ENCODE peak calls at places on chromosomes 6 and 20, in seven cellular contexts. C, D, N, Z, R, B and H are unnamed samples.

GRCh38 chr6:148440877-148441453 is 98.3 kb downstream of the SASH1 start:
- DNase-seq in D (peak), R (peak), N (peak), Z (peak), C (no peak), B (peak), H (no peak)

GRCh38 chr6:44831002-44831610 is 443.6 kb downstream of the CDC5L start:
- DNase-seq in Z (peak), B (peak), R (peak), C (no peak), D (no peak), N (no peak), H (no peak)

GRCh38 chr20:62608218-62608565 is 34.1 kb upstream of the SLCO4A1 start:
- DNase-seq in B (no peak), N (no peak), C (no peak), Z (no peak), D (no peak), R (no peak), H (no peak)

GRCh38 chr6:149488815-149489214 is 4.0 kb upstream of the ZC3H12D start:
- DNase-seq in B (no peak), C (no peak), R (peak), Z (peak), D (peak), N (no peak), H (no peak)

GRCh38 chr6:56772737-56773184 is 130.1 kb upstream of the DST start:
- DNase-seq in B (peak), D (no peak), R (peak), Z (peak), N (no peak), C (no peak), H (no peak)

GRCh38 chr20:50335866-50336265 is 145.2 kb downstream of the CEBPB start:
- DNase-seq in D (no peak), R (no peak), B (no peak), C (no peak), Z (no peak), N (no peak), H (no peak)

GRCh38 chr6:158194487-158195280 is 26.5 kb downstream of the GTF2H5 start:
- DNase-seq in R (no peak), N (no peak), B (no peak), D (no peak), Z (no peak), C (no peak), H (no peak)

GRCh38 chr20:38601216-38602184 is at the start of gene ARHGAP40:
- DNase-seq in N (peak), Z (no peak), R (no peak), B (no peak), C (peak), D (peak), H (no peak)

GRCh38 chr6:88982720-88983119 is 19.3 kb upstream of the RNGTT start:
- DNase-seq in D (no peak), B (peak), N (no peak), Z (peak), C (peak), R (peak), H (no peak)

GRCh38 chr20:51500936-51501335 is 41.6 kb downstream of the NFATC2 start:
- DNase-seq in R (no peak), C (no peak), Z (no peak), N (no peak), B (no peak), D (no peak), H (no peak)

GRCh38 chr6:39425346-39426056 is 103.0 kb upstream of the KCNK16 start:
- DNase-seq in N (no peak), C (no peak), Z (no peak), B (no peak), D (no peak), R (peak), H (no peak)

GRCh38 chr20:48722002-48722731 is 105.6 kb downstream of the PREX1 start:
- DNase-seq in B (peak), R (peak), D (peak), C (no peak), N (no peak), Z (peak), H (no peak)

GRCh38 chr20:35568645-35569044 is 26.8 kb downstream of the ERGIC3 start:
- DNase-seq in R (no peak), N (no peak), Z (no peak), C (no peak), B (no peak), D (no peak), H (no peak)

GRCh38 chr20:44326391-44327159 is 10.3 kb upstream of the R3HDML start:
- DNase-seq in D (no peak), C (no peak), R (no peak), Z (no peak), B (no peak), N (no peak), H (no peak)

GRCh38 chr20:47735412-47736400 is 49.6 kb downstream of the SULF2 start:
- DNase-seq in R (peak), B (no peak), C (no peak), Z (no peak), N (peak), D (peak), H (no peak)

GRCh38 chr6:101236709-101237108 is 156.8 kb upstream of the GRIK2 start:
- DNase-seq in Z (no peak), R (no peak), N (no peak), B (no peak), C (no peak), D (no peak), H (no peak)

GRCh38 chr6:34928220-34928619 is 39.2 kb downstream of the ANKS1A start:
- DNase-seq in D (no peak), C (no peak), Z (no peak), R (no peak), N (no peak), B (no peak), H (no peak)

GRCh38 chr20:50635676-50636600 is 55.4 kb downstream of the RIPOR3 start:
- DNase-seq in D (peak), R (peak), N (peak), C (peak), Z (peak), B (peak), H (peak)

GRCh38 chr6:148723484-148723883 is 23.3 kb upstream of the UST start:
- DNase-seq in Z (peak), C (no peak), N (no peak), D (no peak), R (peak), B (peak), H (no peak)

GRCh38 chr6:81996414-81996813 is 243.9 kb upstream of the TENT5A start:
- DNase-seq in C (peak), N (no peak), D (no peak), R (peak), B (peak), Z (peak), H (no peak)

GRCh38 chr6:3885262-3886036 is 36.3 kb downstream of the FAM50B start:
- DNase-seq in D (no peak), N (no peak), Z (no peak), R (no peak), B (no peak), C (no peak), H (no peak)

GRCh38 chr6:23905301-23905700 is 220.7 kb upstream of the NRSN1 start:
- DNase-seq in R (no peak), N (no peak), C (no peak), D (no peak), B (no peak), Z (no peak), H (no peak)

GRCh38 chr6:75524322-75524972 is 30.8 kb upstream of the FILIP1 start:
- DNase-seq in R (peak), N (no peak), C (no peak), D (peak), B (peak), Z (peak), H (no peak)

GRCh38 chr6:100554228-100554627 is 89.5 kb upstream of the SIM1 start:
- DNase-seq in B (no peak), N (no peak), Z (no peak), C (no peak), D (no peak), R (peak), H (no peak)

GRCh38 chr20:21702553-21703467 is 2.7 kb upstream of the PAX1 start:
- DNase-seq in D (peak), Z (peak), N (no peak), R (peak), B (peak), C (no peak), H (peak)

GRCh38 chr6:11241793-11242201 is 9.3 kb upstream of the NEDD9 start:
- DNase-seq in R (peak), B (peak), C (no peak), N (peak), Z (peak), D (peak), H (no peak)

GRCh38 chr6:156988276-156989158 is 211.3 kb downstream of the ARID1B start:
- DNase-seq in D (no peak), C (peak), B (no peak), R (peak), N (no peak), Z (peak), H (no peak)

GRCh38 chr20:33007376-33008335 is at the start of gene BPIFB2:
- DNase-seq in N (no peak), B (no peak), R (no peak), C (no peak), D (no peak), Z (no peak), H (no peak)

GRCh38 chr20:29874476-29875202 is 1382.8 kb upstream of the DEFB115 start:
- DNase-seq in C (peak), B (no peak), R (no peak), Z (no peak), N (no peak), D (no peak), H (no peak)

GRCh38 chr6:163945813-163946212 is 531.3 kb downstream of the QKI start:
- DNase-seq in N (no peak), C (no peak), B (no peak), D (no peak), R (no peak), Z (no peak), H (no peak)

GRCh38 chr6:16649895-16650294 is 111.4 kb downstream of the ATXN1 start:
- DNase-seq in Z (no peak), R (no peak), N (no peak), C (no peak), B (no peak), D (no peak), H (no peak)

GRCh38 chr20:2752631-2753455 is 47.6 kb downstream of the CPXM1 start:
- DNase-seq in Z (peak), R (peak), B (no peak), C (no peak), N (peak), D (no peak), H (no peak)

GRCh38 chr20:38168791-38169589 is 3.9 kb upstream of the TGM2 start:
- DNase-seq in R (no peak), D (peak), Z (no peak), C (no peak), N (peak), B (no peak), H (no peak)

GRCh38 chr6:28922004-28922840 is 1.6 kb downstream of the TRIM27 start:
- DNase-seq in D (peak), B (peak), Z (peak), R (peak), C (no peak), N (no peak), H (no peak)

GRCh38 chr20:24100370-24101011 is 111.9 kb upstream of the GGTLC1 start:
- DNase-seq in C (peak), Z (peak), N (peak), B (peak), D (peak), R (peak), H (no peak)
- TF ChIP-seq CTCF in C (peak), Z (peak), N (peak), B (peak), D (peak), R (peak), H (peak)

GRCh38 chr6:139863964-139864363 is 489.5 kb upstream of the CITED2 start:
- DNase-seq in D (no peak), R (no peak), N (no peak), Z (no peak), C (no peak), B (no peak), H (no peak)

GRCh38 chr6:139862311-139862710 is 487.9 kb upstream of the CITED2 start:
- DNase-seq in Z (no peak), D (no peak), C (no peak), B (no peak), R (no peak), N (no peak), H (no peak)

GRCh38 chr6:139858444-139858843 is 484.0 kb upstream of the CITED2 start:
- DNase-seq in B (no peak), N (no peak), D (no peak), Z (no peak), C (no peak), R (no peak), H (no peak)

GRCh38 chr6:139860193-139860592 is 485.7 kb upstream of the CITED2 start:
- DNase-seq in B (no peak), R (no peak), D (no peak), N (no peak), Z (no peak), C (no peak), H (no peak)

GRCh38 chr6:139863356-139863755 is 488.9 kb upstream of the CITED2 start:
- DNase-seq in C (no peak), D (no peak), Z (peak), N (no peak), B (no peak), R (peak), H (no peak)
- TF ChIP-seq CTCF in C (no peak), D (no peak), Z (no peak), N (no peak), B (no peak), R (no peak), H (no peak)

GRCh38 chr6:30364591-30364990 is 19.6 kb downstream of the RPP21 start:
- DNase-seq in D (no peak), C (no peak), B (no peak), Z (no peak), N (no peak), R (no peak), H (no peak)
- TF ChIP-seq CTCF in D (no peak), C (peak), B (no peak), Z (no peak), N (no peak), R (no peak), H (no peak)

GRCh38 chr6:130760006-130760405 is 67.2 kb upstream of the SMLR1 start:
- DNase-seq in B (peak), N (no peak), D (no peak), R (peak), Z (peak), C (no peak), H (no peak)
- TF ChIP-seq CTCF in B (peak), N (peak), D (peak), R (peak), Z (peak), C (peak), H (peak)

GRCh38 chr6:63351995-63352586 is 32.3 kb upstream of the LGSN start:
- DNase-seq in B (no peak), Z (peak), D (no peak), N (no peak), C (peak), R (peak), H (no peak)
- TF ChIP-seq CTCF in B (peak), Z (peak), D (peak), N (peak), C (peak), R (peak), H (peak)